ENCODE peak calls at places on chromosome 19, in ten cellular contexts. Y, H, B, X, Z, V, M, U, N and C are unnamed samples.

GRCh38 chr19:34260771-34261173 is 6.4 kb downstream of the GARRE1 start:
- DNase-seq in Y (no peak), H (no peak), B (no peak), X (no peak), Z (peak; percentile 18), V (peak; percentile 33), M (no peak), U (peak; percentile 71), N (peak; percentile 40), C (peak; percentile 59)

GRCh38 chr19:12841094-12841493 is 2.8 kb downstream of the MAST1 start:
- DNase-seq in Y (no peak), H (no peak), B (no peak), X (no peak), Z (no peak), V (peak; percentile 77), M (peak; percentile 27), U (peak; percentile 22), N (peak; percentile 100), C (peak; percentile 52)

GRCh38 chr19:45995715-45996385 is 583 bp downstream of the CCDC61 start:
- DNase-seq in Y (no peak), H (no peak), B (no peak), X (no peak), Z (no peak), V (no peak), M (peak; percentile 54), U (peak; percentile 64), N (no peak), C (peak; percentile 32)

GRCh38 chr19:46081928-46082727 is 41.3 kb upstream of the IGFL4 start:
- DNase-seq in Y (peak; percentile 25), H (no peak), B (no peak), X (no peak), Z (no peak), V (peak; percentile 77), M (peak; percentile 72), U (peak; percentile 82), N (peak; percentile 80), C (peak; percentile 83)

GRCh38 chr19:30074096-30074495 is 132.1 kb downstream of the URI1 start:
- DNase-seq in Y (no peak), H (no peak), B (no peak), X (no peak), Z (no peak), V (no peak), M (no peak), U (no peak), N (no peak), C (no peak)

GRCh38 chr19:42601811-42602443 is 7.2 kb upstream of the CEACAM8 start:
- DNase-seq in Y (no peak), H (no peak), B (no peak), X (peak; percentile 16), Z (no peak), V (peak; percentile 41), M (peak; percentile 25), U (peak; percentile 33), N (peak; percentile 79), C (peak; percentile 19)

GRCh38 chr19:29107831-29108230 is 105.1 kb downstream of the UQCRFS1 start:
- DNase-seq in Y (no peak), H (no peak), B (no peak), X (no peak), Z (no peak), V (no peak), M (no peak), U (no peak), N (no peak), C (no peak)

GRCh38 chr19:47310819-47311218 is 1.2 kb downstream of the C5AR1 start:
- DNase-seq in Y (no peak), H (no peak), B (no peak), X (peak; percentile 24), Z (no peak), V (peak; percentile 23), M (peak; percentile 43), U (peak; percentile 22), N (no peak), C (no peak)

GRCh38 chr19:57583521-57584416 is at the start of gene ZIK1:
- DNase-seq in Y (peak; percentile 89), H (peak; percentile 85), B (peak; percentile 84), X (peak; percentile 94), Z (peak; percentile 96), V (peak; percentile 94), M (peak; percentile 91), U (peak; percentile 90), N (peak; percentile 99), C (peak; percentile 93)

GRCh38 chr19:57583104-57583520 is 833 bp upstream of the ZIK1 start:
- DNase-seq in Y (no peak), H (no peak), B (no peak), X (no peak), Z (no peak), V (no peak), M (no peak), U (no peak), N (no peak), C (no peak)

GRCh38 chr19:57576661-57577060 is 2.0 kb downstream of the ZNF416 start:
- DNase-seq in Y (no peak), H (no peak), B (no peak), X (no peak), Z (no peak), V (no peak), M (no peak), U (no peak), N (no peak), C (no peak)

GRCh38 chr19:57578487-57579205 is at the start of gene ZNF416:
- DNase-seq in Y (peak; percentile 98), H (peak; percentile 97), B (peak; percentile 97), X (peak; percentile 98), Z (peak; percentile 99), V (peak; percentile 99), M (peak; percentile 99), U (peak; percentile 99), N (peak; percentile 100), C (peak; percentile 99)
- TF ChIP-seq CTCF in Y (no peak), H (no peak), B (peak; percentile 22), X (peak; percentile 3), Z (peak; percentile 28), V (peak; percentile 16), M (peak; percentile 3), U (peak; percentile 3), N (peak; percentile 41), C (peak; percentile 7)

DNA sequence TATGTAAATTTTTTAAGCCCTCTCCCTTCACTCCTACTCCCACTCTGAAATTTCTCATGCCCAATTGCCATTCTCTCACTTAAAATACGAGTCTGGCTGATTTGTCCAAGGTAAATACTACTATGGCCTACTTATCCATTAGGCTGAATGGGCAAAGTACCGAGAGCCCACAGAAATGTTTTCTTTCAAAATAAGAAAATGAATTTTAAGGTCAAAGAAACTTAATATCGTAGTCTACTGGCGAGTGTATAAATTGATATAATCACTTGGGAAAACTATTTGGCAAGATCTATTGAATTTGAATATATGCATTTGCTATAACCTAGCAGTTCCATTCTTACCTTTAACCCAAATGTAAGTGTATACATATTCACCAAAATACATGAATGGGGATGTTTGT is 32.7 kb downstream of the ZNF45 start:
- DNase-seq in Y (no peak), H (no peak), B (no peak), X (no peak), Z (no peak), V (no peak), M (no peak), U (no peak), N (no peak), C (no peak)
- H3K4me3 ChIP-seq in Y (peak overlapping the region; percentile 41), H (no peak overlapping the region), B (no peak overlapping the region), X (peak overlapping the region; percentile 85), Z (no peak overlapping the region), V (peak overlapping the region; percentile 62), M (peak overlapping the region; percentile 80), U (no peak overlapping the region), N (peak overlapping the region; percentile 65), C (no peak overlapping the region)

GRCh38 chr19:3027292-3027691 is 1.8 kb downstream of the TLE2 start:
- DNase-seq in Y (no peak), H (no peak), B (no peak), X (no peak), Z (no peak), V (no peak), M (no peak), U (no peak), N (no peak), C (no peak)

GRCh38 chr19:3025516-3025890 is 3.6 kb downstream of the TLE2 start:
- DNase-seq in Y (no peak), H (no peak), B (peak; percentile 67), X (no peak), Z (no peak), V (peak; percentile 67), M (no peak), U (no peak), N (no peak), C (no peak)

GRCh38 chr19:3024870-3025515 is 4.1 kb downstream of the TLE2 start:
- DNase-seq in Y (no peak), H (no peak), B (peak; percentile 41), X (no peak), Z (no peak), V (no peak), M (no peak), U (no peak), N (peak; percentile 70), C (no peak)

GRCh38 chr19:3026768-3027167 is 2.3 kb downstream of the TLE2 start:
- DNase-seq in Y (no peak), H (no peak), B (no peak), X (no peak), Z (no peak), V (no peak), M (no peak), U (no peak), N (no peak), C (no peak)

GRCh38 chr19:3024509-3024869 is 4.6 kb downstream of the TLE2 start:
- DNase-seq in Y (no peak), H (no peak), B (no peak), X (no peak), Z (no peak), V (no peak), M (no peak), U (no peak), N (no peak), C (no peak)
- TF ChIP-seq CTCF in Y (no peak), H (no peak), B (no peak), X (no peak), Z (no peak), V (no peak), M (no peak), U (no peak), N (no peak), C (no peak)

GRCh38 chr19:1488282-1488601 is 1.9 kb downstream of the PCSK4 start:
- DNase-seq in Y (no peak), H (no peak), B (no peak), X (no peak), Z (no peak), V (no peak), M (no peak), U (no peak), N (no peak), C (no peak)

GRCh38 chr19:1490020-1490310 is 185 bp downstream of the PCSK4 start:
- DNase-seq in Y (no peak), H (no peak), B (no peak), X (no peak), Z (no peak), V (no peak), M (no peak), U (no peak), N (no peak), C (no peak)

GRCh38 chr19:1490311-1491113 is at the start of gene PCSK4:
- DNase-seq in Y (peak; percentile 99), H (peak; percentile 99), B (peak; percentile 100), X (peak; percentile 98), Z (peak; percentile 99), V (peak; percentile 100), M (peak; percentile 98), U (peak; percentile 99), N (peak; percentile 99), C (peak; percentile 100)

GRCh38 chr19:1491114-1491848 is at the start of gene REEP6:
- DNase-seq in Y (no peak), H (no peak), B (no peak), X (no peak), Z (no peak), V (no peak), M (no peak), U (no peak), N (no peak), C (no peak)

GRCh38 chr19:1489463-1489971 is 633 bp downstream of the PCSK4 start:
- DNase-seq in Y (no peak), H (no peak), B (no peak), X (no peak), Z (no peak), V (no peak), M (no peak), U (no peak), N (no peak), C (no peak)
- H3K4me3 ChIP-seq in Y (peak overlapping the region; percentile 38), H (peak overlapping the region; percentile 45), B (no peak overlapping the region), X (peak overlapping the region; percentile 66), Z (peak overlapping the region; percentile 59), V (peak overlapping the region; percentile 62), M (peak overlapping the region; percentile 63), U (peak overlapping the region; percentile 74), N (peak overlapping the region; percentile 92), C (peak overlapping the region; percentile 56)